ENCODE peak calls at places on chromosome 21, in four cellular contexts. V, B, E and T are unnamed samples.

GRCh38 chr21:43193651-43194302 is 25.0 kb downstream of the CRYAA start:
- DNase-seq in V (no peak), E (no peak), B (no peak), T (peak)

GRCh38 chr21:44756416-44757185 is 45.0 kb downstream of the UBE2G2 start:
- DNase-seq in V (no peak), B (no peak), E (no peak), T (no peak)

GRCh38 chr21:41589620-41590175 is 81.7 kb upstream of the TMPRSS2 start:
- DNase-seq in V (no peak), B (no peak), E (no peak), T (no peak)

GRCh38 chr21:45997495-45998275 is 16.1 kb downstream of the COL6A1 start:
- DNase-seq in V (no peak), E (no peak), B (no peak), T (no peak)

GRCh38 chr21:34073749-34074282 is 438 bp downstream of the MRPS6 start:
- DNase-seq in V (peak), B (no peak), E (no peak), T (no peak)

GRCh38 chr21:38773108-38774061 is 32.3 kb upstream of the ETS2 start:
- DNase-seq in V (peak), B (no peak), E (no peak), T (peak)

GRCh38 chr21:29640233-29640554 is 299.6 kb downstream of the GRIK1 start:
- DNase-seq in E (no peak), B (no peak), V (no peak), T (no peak)

GRCh38 chr21:45406801-45407628 is 2.0 kb downstream of the COL18A1 start:
- DNase-seq in B (no peak), E (no peak), V (no peak), T (no peak)

GRCh38 chr21:40165212-40165611 is 298.0 kb downstream of the PCP4 start:
- DNase-seq in B (no peak), E (no peak), V (no peak), T (no peak)

GRCh38 chr21:26982767-26983166 is 15.9 kb upstream of the ADAMTS5 start:
- DNase-seq in B (no peak), E (no peak), V (no peak), T (no peak)

GRCh38 chr21:36813071-36813470 is 114.2 kb downstream of the SIM2 start:
- DNase-seq in V (no peak), B (no peak), E (no peak), T (no peak)

GRCh38 chr21:39385299-39386145 is 36.6 kb upstream of the HMGN1 start:
- DNase-seq in E (peak), V (peak), B (peak), T (peak)

GRCh38 chr21:45256021-45256911 is 31.4 kb downstream of the POFUT2 start:
- DNase-seq in V (no peak), B (no peak), E (no peak), T (no peak)

GRCh38 chr21:31473685-31474345 is 129.8 kb upstream of the TIAM1 start:
- DNase-seq in B (no peak), E (no peak), V (no peak), T (no peak)

GRCh38 chr21:43355925-43356289 is 71.0 kb downstream of the SIK1 start:
- DNase-seq in B (no peak), E (no peak), V (no peak), T (no peak)

GRCh38 chr21:46124926-46125845 is 27.3 kb downstream of the COL6A2 start:
- DNase-seq in V (no peak), B (peak), E (no peak), T (no peak)

GRCh38 chr21:36482673-36483072 is 2.8 kb upstream of the CLDN14 start:
- DNase-seq in B (no peak), E (no peak), V (no peak), T (no peak)

GRCh38 chr21:46129846-46130651 is 25.3 kb downstream of the FTCD start:
- DNase-seq in V (no peak), E (no peak), B (no peak), T (no peak)

GRCh38 chr21:28334407-28334806 is 658.3 kb downstream of the LTN1 start:
- DNase-seq in E (no peak), B (no peak), V (no peak), T (no peak)

GRCh38 chr21:26769613-26770188 is 75.5 kb downstream of the ADAMTS1 start:
- DNase-seq in E (no peak), B (no peak), V (no peak), T (peak)

GRCh38 chr21:36710729-36711048 is 11.8 kb downstream of the SIM2 start:
- DNase-seq in B (no peak), E (no peak), V (no peak), T (no peak)

GRCh38 chr21:26115899-26116298 is 54.7 kb downstream of the APP start:
- DNase-seq in B (no peak), E (peak), V (no peak), T (peak)